ENCODE peak calls at places on chromosomes 5 and 9, in ten cellular contexts. F, W, Z, X, A, P, D, M, L and Q are unnamed samples.

GRCh38 chr5:180313677-180314076 is 21.8 kb upstream of the MAPK9 start:
- DNase-seq in L (no peak), Z (no peak), D (no peak), F (no peak), W (no peak), A (no peak), P (no peak), X (peak), M (peak), Q (no peak)

GRCh38 chr9:134607971-134608370 is 33.6 kb upstream of the COL5A1 start:
- DNase-seq in P (peak), F (no peak), W (peak), X (no peak), A (no peak), M (peak), D (no peak), L (no peak), Z (no peak), Q (no peak)

GRCh38 chr5:112784726-112785125 is 47.0 kb downstream of the APC start:
- DNase-seq in X (no peak), P (peak), L (no peak), W (no peak), Z (no peak), M (peak), A (peak), F (no peak), D (no peak), Q (no peak)

GRCh38 chr5:170971-171800 is 20.1 kb upstream of the LRRC14B start:
- DNase-seq in W (no peak), D (no peak), Z (peak), M (no peak), L (no peak), X (peak), F (no peak), P (no peak), A (no peak), Q (no peak)

GRCh38 chr5:5340206-5340729 is 82.2 kb upstream of the ICE1 start:
- DNase-seq in D (no peak), M (peak), X (peak), P (peak), W (peak), Z (peak), F (peak), A (peak), L (peak), Q (peak)

GRCh38 chr5:142539154-142539740 is 146.6 kb downstream of the FGF1 start:
- DNase-seq in X (no peak), L (no peak), A (no peak), D (no peak), M (no peak), W (no peak), F (no peak), P (no peak), Z (no peak), Q (no peak)

GRCh38 chr9:129761901-129762359 is 9.1 kb upstream of the PTGES start:
- DNase-seq in P (peak), D (no peak), A (peak), W (peak), M (peak), L (no peak), F (no peak), Z (no peak), X (no peak), Q (no peak)

GRCh38 chr9:19409406-19410194 is 791 bp downstream of the ACER2 start:
- DNase-seq in W (no peak), X (peak), F (no peak), D (no peak), M (peak), A (peak), L (no peak), P (peak), Z (peak), Q (no peak)

GRCh38 chr9:98372077-98372812 is 116.8 kb upstream of the TBC1D2 start:
- DNase-seq in D (no peak), F (no peak), M (no peak), W (no peak), L (no peak), A (no peak), X (no peak), P (no peak), Z (no peak), Q (no peak)

GRCh38 chr5:133696782-133697507 is 84.6 kb upstream of the FSTL4 start:
- DNase-seq in M (no peak), Z (peak), F (no peak), L (no peak), D (no peak), X (no peak), W (peak), A (no peak), P (no peak), Q (peak)

GRCh38 chr9:129036241-129036922 is at the start of gene MIGA2:
- DNase-seq in Z (peak), X (peak), M (peak), D (peak), W (peak), L (peak), A (peak), F (peak), P (peak), Q (peak)

GRCh38 chr9:134955156-134955555 is 37.4 kb upstream of the FCN1 start:
- DNase-seq in M (no peak), D (no peak), Z (peak), X (peak), P (no peak), L (no peak), A (no peak), F (no peak), W (no peak), Q (no peak)

GRCh38 chr5:172164773-172165212 is 23.2 kb downstream of the STK10 start:
- DNase-seq in L (no peak), F (no peak), D (peak), P (peak), W (no peak), M (peak), A (peak), X (no peak), Z (no peak), Q (peak)

GRCh38 chr9:89448381-89448780 is 49.5 kb downstream of the SEMA4D start:
- DNase-seq in L (no peak), X (no peak), M (no peak), D (no peak), P (no peak), Z (no peak), A (no peak), W (no peak), F (no peak), Q (peak)

GRCh38 chr9:2857564-2858198 is 13.8 kb upstream of the PUM3 start:
- DNase-seq in F (peak), A (peak), X (peak), W (peak), L (peak), P (peak), D (peak), Z (peak), M (peak), Q (peak)

GRCh38 chr5:103393131-103393754 is 134.7 kb downstream of the MACIR start:
- DNase-seq in F (no peak), P (peak), X (no peak), Z (no peak), A (peak), D (no peak), L (no peak), M (peak), W (no peak), Q (no peak)

GRCh38 chr5:127518319-127518621 is 830 bp downstream of the PRRC1 start:
- DNase-seq in F (no peak), W (no peak), L (no peak), Z (no peak), M (no peak), X (no peak), D (no peak), A (no peak), P (peak), Q (no peak)

GRCh38 chr9:79054500-79054899 is 517.3 kb upstream of the TLE4 start:
- DNase-seq in A (no peak), P (no peak), M (no peak), L (no peak), Z (no peak), F (no peak), W (no peak), X (peak), D (no peak), Q (no peak)

GRCh38 chr5:14929293-14930065 is 57.9 kb upstream of the ANKH start:
- DNase-seq in P (peak), A (no peak), F (no peak), M (no peak), Z (no peak), D (no peak), X (no peak), W (no peak), L (no peak), Q (no peak)

GRCh38 chr5:119036101-119036762 is 34.7 kb upstream of the DMXL1 start:
- DNase-seq in M (peak), P (peak), A (peak), L (no peak), Z (no peak), D (no peak), X (no peak), W (no peak), F (peak), Q (no peak)

GRCh38 chr5:140700177-140701144 is at the start of gene ZMAT2:
- DNase-seq in A (peak), X (peak), P (peak), W (peak), D (peak), L (peak), M (peak), Z (peak), F (peak), Q (peak)

GRCh38 chr9:78565481-78565880 is 268.6 kb downstream of the PSAT1 start:
- DNase-seq in M (peak), A (no peak), D (no peak), L (no peak), X (no peak), Z (no peak), P (no peak), F (no peak), W (no peak), Q (no peak)

DNA sequence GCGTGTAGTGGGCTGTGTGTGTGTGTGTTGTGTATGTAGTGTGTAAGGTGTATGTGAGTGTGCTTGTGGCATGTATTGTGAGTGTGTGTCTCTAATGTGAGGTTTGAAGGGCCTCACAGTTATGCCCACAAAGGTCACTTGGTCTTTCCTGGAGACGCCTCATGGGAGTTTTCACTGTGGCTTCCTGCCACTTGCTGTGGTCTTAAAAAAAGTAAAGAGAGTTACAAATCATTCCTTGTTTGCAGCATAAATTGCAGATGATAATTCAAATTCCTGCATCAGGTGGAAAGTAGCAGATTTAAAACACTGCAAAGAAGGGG is 72.6 kb downstream of the TENT4A start:
- DNase-seq in W (no peak), L (no peak), F (no peak), Z (no peak), A (no peak), M (no peak), X (no peak), D (no peak), P (no peak), Q (no peak)
- H3K4me3 ChIP-seq in W (no peak), L (no peak), F (no peak), Z (no peak), A (no peak), M (no peak), X (no peak), D (no peak), P (no peak), Q (no peak)

DNA sequence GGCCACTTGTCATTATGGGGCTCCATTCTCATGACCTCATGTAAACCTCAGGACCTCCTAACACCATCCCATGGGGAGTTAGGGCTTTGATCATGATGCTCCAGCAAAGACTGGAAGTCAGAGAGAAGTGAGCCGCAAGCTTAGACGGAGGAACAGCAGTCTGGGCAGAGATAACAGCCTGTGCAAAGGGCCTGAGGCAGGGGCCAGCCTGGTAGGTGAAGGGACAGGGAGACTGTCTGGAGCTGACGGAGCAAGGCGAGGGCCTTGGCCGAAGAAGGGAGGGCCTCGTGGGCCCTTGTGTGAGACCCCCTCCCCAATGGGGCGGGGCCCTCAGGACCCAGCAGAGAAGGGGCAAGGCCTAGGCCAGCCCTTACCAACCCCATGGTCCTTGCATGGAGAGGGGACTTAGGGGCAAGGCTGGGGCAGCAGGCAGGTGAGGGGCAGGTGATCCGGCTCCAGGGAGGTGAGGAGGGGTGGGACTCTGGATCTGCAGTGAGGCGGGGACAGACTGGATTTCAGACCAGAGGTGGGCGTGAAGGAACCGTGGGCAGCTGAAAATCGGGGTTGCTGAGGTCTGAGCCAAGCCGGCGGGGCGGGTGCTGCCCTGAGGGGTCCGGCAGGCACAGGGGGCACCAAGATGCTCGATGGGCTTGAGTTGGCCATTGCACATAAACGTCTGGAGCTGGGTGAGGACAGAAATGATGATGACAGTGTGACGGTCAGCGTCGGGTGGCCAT is 17.4 kb downstream of the GPSM1 start:
- DNase-seq in F (no peak), M (no peak), P (no peak), D (no peak), A (no peak), L (no peak), Z (no peak), X (no peak), W (no peak), Q (no peak)
- H3K4me3 ChIP-seq in F (no peak), M (peak), P (no peak), D (no peak), A (no peak), L (no peak), Z (no peak), X (no peak), W (no peak), Q (peak)

DNA sequence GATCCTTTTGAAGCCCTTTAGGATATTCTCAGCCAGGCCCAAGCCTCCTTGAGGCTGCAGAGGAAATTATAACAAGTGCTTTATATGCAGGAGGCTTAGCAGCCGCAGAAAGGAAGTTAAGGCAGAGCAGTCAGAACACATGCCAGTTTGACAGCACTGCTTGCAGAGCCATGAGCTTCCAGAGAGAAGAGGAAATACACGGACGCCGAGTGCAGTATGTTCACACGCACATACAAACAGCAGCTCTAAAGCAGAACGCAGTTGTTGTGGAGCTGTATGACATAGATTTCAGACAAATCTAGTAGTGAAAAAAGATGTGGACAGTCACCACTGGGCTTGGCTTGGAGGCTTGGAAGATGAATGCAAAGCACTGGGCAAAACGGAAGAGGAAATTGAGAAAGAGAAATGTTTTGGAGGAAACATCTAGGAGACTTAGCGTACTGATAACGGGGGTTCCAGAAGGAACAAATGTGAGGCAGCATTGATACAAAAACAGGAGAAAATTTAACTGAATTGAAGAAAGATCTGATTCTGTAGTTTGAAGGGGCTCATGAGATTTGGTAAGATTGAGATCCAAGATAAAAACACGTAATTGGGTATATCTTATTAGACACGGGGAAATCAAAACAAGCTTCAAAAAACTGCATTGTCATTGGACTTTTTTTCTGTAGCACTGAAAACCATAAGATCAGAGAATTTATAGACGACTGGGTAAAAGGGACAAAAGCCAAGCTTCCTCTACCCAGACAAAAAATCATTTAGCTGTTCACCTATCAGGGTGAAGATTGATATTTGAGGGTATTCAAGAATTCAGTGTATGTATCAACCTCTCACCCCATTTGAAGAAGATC is 19.6 kb upstream of the ROPN1L start:
- DNase-seq in P (peak), D (no peak), X (no peak), W (no peak), A (no peak), L (no peak), M (no peak), F (no peak), Z (no peak), Q (peak)
- H3K4me3 ChIP-seq in P (no peak), D (no peak), X (no peak), W (no peak), A (no peak), L (no peak), M (no peak), F (no peak), Z (no peak), Q (no peak)

GRCh38 chr9:124779368-124780059 is 2.6 kb downstream of the OLFML2A start:
- DNase-seq in P (peak), W (peak), D (no peak), Z (peak), A (peak), F (no peak), X (peak), L (no peak), M (peak), Q (no peak)
- H3K4me3 ChIP-seq in P (no peak), W (no peak), D (no peak), Z (no peak), A (peak), F (no peak), X (no peak), L (no peak), M (peak), Q (no peak)

GRCh38 chr5:64690417-64691151 is at the start of gene SHISAL2B:
- DNase-seq in F (no peak), W (no peak), Z (no peak), P (peak), X (peak), A (peak), L (no peak), D (no peak), M (peak), Q (no peak)

GRCh38 chr5:64688965-64689364 is 1.3 kb upstream of the SHISAL2B start:
- DNase-seq in D (no peak), P (no peak), W (no peak), L (no peak), X (no peak), Z (no peak), F (no peak), A (no peak), M (no peak), Q (no peak)

GRCh38 chr5:64691333-64691732 is 1.0 kb downstream of the SHISAL2B start:
- DNase-seq in Z (no peak), P (no peak), A (no peak), F (no peak), D (no peak), L (no peak), M (no peak), X (no peak), W (no peak), Q (no peak)

GRCh38 chr5:64693636-64694035 is 3.3 kb downstream of the SHISAL2B start:
- DNase-seq in D (no peak), M (no peak), L (no peak), A (no peak), Z (no peak), W (no peak), P (no peak), X (no peak), F (no peak), Q (no peak)

GRCh38 chr5:64690104-64690416 is 243 bp upstream of the SHISAL2B start:
- DNase-seq in F (no peak), D (no peak), Z (no peak), X (no peak), W (no peak), P (no peak), L (no peak), A (no peak), M (no peak), Q (no peak)
- H3K4me3 ChIP-seq in F (peak), D (no peak), Z (peak), X (peak), W (no peak), P (peak), L (no peak), A (peak), M (peak), Q (peak)